ENCODE peak calls at places on chromosomes 2 and 18, in ten cellular contexts. Q is hippocampal formation; S is RKO; C is astrocyte; D is activated CD4-positive, alpha-beta T cell treated with anti-CD3 and anti-CD28 coated beads, Interleukin-2, amount 50 U/mL, for 48 hours; L is stimulated activated CD4-positive, alpha-beta T cell treated with anti-CD3 and anti-CD28 coated beads, Interleukin-2, amount 100 ng/mL, for 48 hours; B is activated naive CD4-positive, alpha-beta T cell treated with anti-CD3 and anti-CD28 coated beads for 36 hours; V is aorta; M is left kidney; O is T-helper 9 cell. K is an unnamed sample.

GRCh38 chr2:146417942-146418341 is 1426.9 kb upstream of the ACVR2A start:
- DNase-seq in B (no peak), Q (no peak), V (no peak), O (no peak), L (no peak), C (no peak), M (no peak), D (no peak), S (no peak), K (no peak)

GRCh38 chr2:222960126-222960525 is 91.9 kb upstream of the KCNE4 start:
- DNase-seq in B (no peak), O (no peak), L (no peak), S (no peak), C (peak), D (no peak), Q (no peak), M (no peak), V (no peak), K (no peak)

GRCh38 chr2:26704441-26704977 is 12.0 kb downstream of the KCNK3 start:
- DNase-seq in C (peak), V (no peak), L (no peak), S (no peak), Q (no peak), D (no peak), O (no peak), B (no peak), M (no peak), K (no peak)

GRCh38 chr2:38264649-38265322 is 112.3 kb downstream of the ATL2 start:
- DNase-seq in C (peak), D (no peak), S (no peak), V (no peak), B (no peak), Q (no peak), O (no peak), M (peak), L (no peak), K (no peak)

GRCh38 chr2:3193423-3194330 is 183.9 kb downstream of the EIPR1 start:
- DNase-seq in S (no peak), M (peak), C (no peak), O (no peak), Q (no peak), V (peak), B (no peak), L (no peak), D (no peak), K (no peak)

GRCh38 chr2:176035013-176035691 is 33.1 kb upstream of the LNPK start:
- DNase-seq in Q (no peak), B (no peak), S (no peak), O (no peak), M (no peak), C (no peak), V (no peak), D (no peak), L (no peak), K (no peak)

GRCh38 chr2:85549826-85550225 is 10.9 kb downstream of the MAT2A start:
- DNase-seq in O (no peak), C (peak), V (no peak), D (no peak), B (no peak), M (peak), Q (no peak), L (no peak), S (peak), K (peak)

GRCh38 chr2:61970807-61971556 is 65.5 kb downstream of the COMMD1 start:
- DNase-seq in L (no peak), Q (no peak), V (no peak), O (no peak), D (no peak), C (no peak), B (no peak), S (no peak), M (peak), K (peak)

GRCh38 chr2:178005756-178006155 is 66.8 kb downstream of the PDE11A start:
- DNase-seq in L (no peak), V (no peak), D (no peak), B (no peak), C (peak), O (no peak), M (no peak), S (no peak), Q (no peak), K (no peak)

GRCh38 chr18:56861244-56861643 is 210.1 kb downstream of the WDR7 start:
- DNase-seq in B (no peak), O (no peak), S (no peak), C (no peak), Q (no peak), D (no peak), M (no peak), L (no peak), V (no peak), K (no peak)